ENCODE peak calls at places on chromosomes 13 and 19, in four cellular contexts. One of them, this sample, is unnamed.

GRCh38 chr13:40986328-40986856 is 32.7 kb downstream of the ELF1 start:
- DNase-seq in mesothelial cell of epicardium: no peak
- DNase-seq in NB4: no peak
- DNase-seq in testis: no peak
- DNase-seq in this sample: no peak

GRCh38 chr19:40410030-40410389 is 3.2 kb downstream of the PRX start:
- DNase-seq in mesothelial cell of epicardium: no peak
- DNase-seq in NB4: no peak
- DNase-seq in testis: no peak
- DNase-seq in this sample: no peak

GRCh38 chr13:97219226-97219625 is 2.9 kb upstream of the MBNL2 start:
- DNase-seq in mesothelial cell of epicardium: no peak
- DNase-seq in NB4: no peak
- DNase-seq in testis: no peak
- DNase-seq in this sample: no peak

GRCh38 chr19:32647361-32647760 is 27.6 kb downstream of the ANKRD27 start:
- DNase-seq in mesothelial cell of epicardium: no peak
- DNase-seq in NB4: no peak
- DNase-seq in testis: no peak
- DNase-seq in this sample: no peak

GRCh38 chr19:56101095-56101494 is 20.0 kb downstream of the ZNF787 start:
- DNase-seq in mesothelial cell of epicardium: no peak
- DNase-seq in NB4: no peak
- DNase-seq in testis: no peak
- DNase-seq in this sample: no peak

GRCh38 chr19:54390942-54391577 is 24.2 kb upstream of the TTYH1 start:
- DNase-seq in mesothelial cell of epicardium: peak; percentile 43
- DNase-seq in NB4: peak; percentile 75
- DNase-seq in testis: peak; percentile 63
- DNase-seq in this sample: peak; percentile 73

GRCh38 chr19:32222594-32222993 is 122.8 kb upstream of the ZNF507 start:
- DNase-seq in mesothelial cell of epicardium: no peak
- DNase-seq in NB4: no peak
- DNase-seq in testis: no peak
- DNase-seq in this sample: no peak

GRCh38 chr19:28242317-28242927 is 970.5 kb downstream of the UQCRFS1 start:
- DNase-seq in mesothelial cell of epicardium: no peak
- DNase-seq in NB4: peak; percentile 46
- DNase-seq in testis: peak; percentile 53
- DNase-seq in this sample: peak; percentile 38

GRCh38 chr13:94548382-94549240 is 47.3 kb downstream of the TGDS start:
- DNase-seq in mesothelial cell of epicardium: no peak
- DNase-seq in NB4: no peak
- DNase-seq in testis: peak; percentile 71
- DNase-seq in this sample: peak; percentile 63
- TF ChIP-seq CTCF in mesothelial cell of epicardium: no peak
- TF ChIP-seq CTCF in NB4: no peak
- TF ChIP-seq CTCF in testis: no peak
- TF ChIP-seq CTCF in this sample: no peak

GRCh38 chr19:1247747-1248453 is 483 bp upstream of the MIDN start:
- DNase-seq in mesothelial cell of epicardium: no peak
- DNase-seq in NB4: peak; percentile 62
- DNase-seq in testis: no peak
- DNase-seq in this sample: peak; percentile 75
- TF ChIP-seq CTCF in mesothelial cell of epicardium: no peak
- TF ChIP-seq CTCF in NB4: peak; percentile 8
- TF ChIP-seq CTCF in testis: no peak
- TF ChIP-seq CTCF in this sample: no peak

DNA sequence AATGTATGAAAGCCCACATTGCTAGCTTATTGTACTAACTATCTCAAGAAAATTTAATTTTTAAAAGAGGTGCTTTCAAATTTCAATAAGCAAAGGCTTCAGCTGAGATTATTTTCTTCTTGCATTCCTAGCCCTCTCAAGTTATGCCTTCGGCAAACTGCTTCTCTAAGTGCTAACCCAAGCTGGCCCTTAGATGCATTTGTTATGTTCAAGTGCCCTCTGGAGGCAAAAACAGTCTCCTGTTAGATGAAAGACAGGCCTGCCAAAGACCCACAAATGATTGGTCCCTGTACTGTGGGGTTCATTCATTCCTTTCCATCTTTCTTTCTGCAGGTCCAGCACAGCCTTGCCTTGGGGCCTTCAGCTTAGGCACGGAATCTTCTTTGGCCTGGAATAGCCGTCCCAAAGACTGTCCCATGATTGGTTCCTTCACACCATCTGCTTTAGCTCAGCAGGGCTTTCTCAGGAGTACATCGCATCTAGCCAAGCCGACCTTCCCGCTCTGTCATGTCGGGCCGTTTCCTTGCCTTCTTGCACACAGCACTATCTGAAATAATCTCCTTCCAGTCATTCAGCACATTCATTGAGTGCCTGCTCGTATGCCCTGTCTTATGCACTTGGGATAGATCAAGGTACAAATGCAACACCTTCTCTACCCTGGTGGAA is 26.4 kb upstream of the TPTE2 start:
- DNase-seq in mesothelial cell of epicardium: no peak
- DNase-seq in NB4: peak; percentile 75
- DNase-seq in testis: peak; percentile 62
- DNase-seq in this sample: peak; percentile 53
- TF ChIP-seq CTCF in mesothelial cell of epicardium: no peak
- TF ChIP-seq CTCF in NB4: peak; percentile 38
- TF ChIP-seq CTCF in testis: peak; percentile 11
- TF ChIP-seq CTCF in this sample: peak; percentile 75

DNA sequence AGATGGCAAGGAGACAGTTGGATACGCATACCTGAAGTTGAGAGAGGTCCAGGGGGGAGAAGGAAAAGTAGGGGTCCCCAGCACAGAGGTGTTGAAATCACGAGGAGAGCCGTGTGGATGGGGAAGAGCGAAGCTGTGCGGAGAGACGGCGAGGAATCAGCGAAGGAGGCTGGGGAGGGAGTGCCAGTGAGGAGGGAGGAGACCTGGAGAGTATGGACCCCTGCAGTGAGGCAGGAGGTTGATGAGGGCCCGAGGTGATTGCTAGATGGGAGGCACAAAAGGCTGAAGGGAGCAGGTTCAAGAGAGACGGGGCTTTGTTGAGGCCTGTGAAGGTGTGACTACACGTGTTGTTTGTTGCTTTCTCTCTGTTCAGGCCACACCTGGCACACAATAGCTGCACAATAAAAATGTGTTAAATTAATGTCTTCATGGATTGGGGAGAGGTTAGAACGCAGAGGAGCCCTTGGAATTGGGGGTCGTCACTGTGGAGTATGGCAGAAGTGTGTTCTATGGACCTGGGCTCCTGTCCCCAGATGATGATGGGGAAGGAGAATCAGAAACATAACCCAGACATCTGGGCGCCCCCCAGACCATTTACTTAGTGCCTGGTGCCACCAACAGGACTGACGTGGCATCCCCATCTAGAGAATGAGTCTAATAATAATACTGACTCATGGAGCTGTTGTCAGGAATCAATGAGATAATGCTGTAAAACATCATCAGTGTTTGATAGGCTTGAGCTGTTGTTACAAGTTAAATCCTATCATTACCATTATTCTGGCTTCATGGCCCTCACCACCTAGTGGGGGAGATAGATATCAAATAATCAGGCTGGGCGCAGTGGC is 137.5 kb downstream of the SIPA1L3 start:
- DNase-seq in mesothelial cell of epicardium: no peak
- DNase-seq in NB4: no peak
- DNase-seq in testis: no peak
- DNase-seq in this sample: peak; percentile 32
- TF ChIP-seq CTCF in mesothelial cell of epicardium: no peak
- TF ChIP-seq CTCF in NB4: no peak
- TF ChIP-seq CTCF in testis: no peak
- TF ChIP-seq CTCF in this sample: no peak

GRCh38 chr19:10226021-10226375 is 5.1 kb downstream of the S1PR2 start:
- DNase-seq in mesothelial cell of epicardium: no peak
- DNase-seq in NB4: no peak
- DNase-seq in testis: peak; percentile 57
- DNase-seq in this sample: no peak

GRCh38 chr19:10228393-10228792 is 2.7 kb downstream of the S1PR2 start:
- DNase-seq in mesothelial cell of epicardium: no peak
- DNase-seq in NB4: peak; percentile 73
- DNase-seq in testis: no peak
- DNase-seq in this sample: no peak

GRCh38 chr19:10228925-10229324 is 2.2 kb downstream of the S1PR2 start:
- DNase-seq in mesothelial cell of epicardium: no peak
- DNase-seq in NB4: peak; percentile 81
- DNase-seq in testis: no peak
- DNase-seq in this sample: peak; percentile 61

GRCh38 chr19:10226376-10227214 is 4.5 kb downstream of the S1PR2 start:
- DNase-seq in mesothelial cell of epicardium: peak; percentile 31
- DNase-seq in NB4: no peak
- DNase-seq in testis: peak; percentile 76
- DNase-seq in this sample: no peak

DNA sequence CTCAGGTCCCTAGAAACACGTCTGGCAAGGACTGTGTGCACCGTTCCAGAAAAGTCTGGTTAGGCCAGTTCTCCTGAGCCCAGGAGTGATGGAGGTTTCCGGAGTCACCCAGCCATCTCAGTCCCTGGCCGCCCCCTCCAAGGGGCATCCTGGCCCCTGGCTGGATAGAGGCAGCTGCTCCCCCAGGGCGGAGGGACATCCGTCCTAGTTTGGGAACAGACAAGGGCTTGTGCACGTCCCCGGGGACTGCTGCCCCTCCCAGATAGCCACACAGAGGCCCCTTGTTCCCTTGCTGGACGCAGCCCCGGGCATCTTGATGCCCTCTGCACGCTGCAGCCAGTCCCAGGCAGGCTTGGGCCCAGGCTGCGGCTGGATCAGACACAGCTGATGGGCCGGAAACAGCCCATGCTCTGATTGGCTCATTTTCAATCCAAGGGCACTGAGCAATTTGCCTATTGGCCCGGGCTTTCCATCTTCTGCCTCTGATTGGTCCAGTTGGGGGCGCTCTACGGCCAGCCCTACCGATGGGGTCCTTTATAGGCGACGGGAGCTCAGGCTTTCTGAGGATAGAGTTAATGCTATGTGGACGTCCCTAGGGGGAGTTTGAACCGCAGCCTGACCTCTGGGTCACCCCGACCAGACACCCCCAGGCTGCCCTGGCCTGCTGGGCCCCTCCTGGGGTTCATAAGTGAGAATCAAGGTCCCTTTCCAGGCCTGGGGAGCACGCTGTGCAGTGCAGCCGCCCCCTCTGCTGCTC is 3.7 kb downstream of the S1PR2 start:
- DNase-seq in mesothelial cell of epicardium: no peak
- DNase-seq in NB4: no peak
- DNase-seq in testis: peak; percentile 84
- DNase-seq in this sample: peak; percentile 18
- TF ChIP-seq CTCF in mesothelial cell of epicardium: peak; percentile 28
- TF ChIP-seq CTCF in NB4: peak; percentile 28
- TF ChIP-seq CTCF in testis: no peak
- TF ChIP-seq CTCF in this sample: no peak

GRCh38 chr19:42293966-42294365 is 8.0 kb upstream of the PRR19 start:
- DNase-seq in mesothelial cell of epicardium: no peak
- DNase-seq in NB4: no peak
- DNase-seq in testis: no peak
- DNase-seq in this sample: no peak

GRCh38 chr19:42294471-42295137 is 7.3 kb upstream of the PRR19 start:
- DNase-seq in mesothelial cell of epicardium: no peak
- DNase-seq in NB4: no peak
- DNase-seq in testis: no peak
- DNase-seq in this sample: no peak

GRCh38 chr19:42297034-42297433 is 4.9 kb upstream of the PRR19 start:
- DNase-seq in mesothelial cell of epicardium: no peak
- DNase-seq in NB4: no peak
- DNase-seq in testis: no peak
- DNase-seq in this sample: no peak

GRCh38 chr19:42295831-42296525 is 6.0 kb upstream of the PRR19 start:
- DNase-seq in mesothelial cell of epicardium: no peak
- DNase-seq in NB4: peak; percentile 58
- DNase-seq in testis: peak; percentile 93
- DNase-seq in this sample: peak; percentile 95

DNA sequence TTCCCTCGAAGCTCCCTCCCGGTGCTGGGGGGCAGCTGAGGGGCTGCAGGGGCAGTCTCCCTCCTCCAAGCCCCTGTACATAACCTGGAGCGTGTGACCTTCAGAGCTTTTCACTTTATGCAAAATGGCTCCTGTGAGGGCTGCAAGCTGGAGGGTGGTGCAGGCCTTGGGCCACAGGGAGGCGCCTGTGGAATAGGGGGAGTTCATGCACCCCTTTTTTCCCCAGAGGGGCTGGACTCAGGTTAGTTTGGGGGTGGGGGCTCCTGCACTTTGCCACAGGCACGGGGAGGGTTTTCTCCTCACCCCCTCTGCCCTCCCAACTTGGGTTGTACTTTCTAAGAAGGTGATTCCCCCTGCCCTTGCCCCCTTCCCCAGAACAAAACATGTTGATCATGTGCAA is 6.6 kb upstream of the PRR19 start:
- DNase-seq in mesothelial cell of epicardium: no peak
- DNase-seq in NB4: no peak
- DNase-seq in testis: no peak
- DNase-seq in this sample: no peak
- TF ChIP-seq CTCF in mesothelial cell of epicardium: no peak
- TF ChIP-seq CTCF in NB4: no peak
- TF ChIP-seq CTCF in testis: no peak
- TF ChIP-seq CTCF in this sample: no peak

GRCh38 chr19:53015159-53015558 is 1.4 kb downstream of the ERVV-1 start:
- DNase-seq in mesothelial cell of epicardium: no peak
- DNase-seq in NB4: no peak
- DNase-seq in testis: no peak
- DNase-seq in this sample: no peak

GRCh38 chr19:53015730-53016129 is 2.0 kb downstream of the ERVV-1 start:
- DNase-seq in mesothelial cell of epicardium: no peak
- DNase-seq in NB4: no peak
- DNase-seq in testis: no peak
- DNase-seq in this sample: no peak

GRCh38 chr19:53019684-53020083 is 6.0 kb downstream of the ERVV-1 start:
- DNase-seq in mesothelial cell of epicardium: no peak
- DNase-seq in NB4: peak; percentile 53
- DNase-seq in testis: peak; percentile 67
- DNase-seq in this sample: peak; percentile 55
- TF ChIP-seq CTCF in mesothelial cell of epicardium: no peak
- TF ChIP-seq CTCF in NB4: peak; percentile 32
- TF ChIP-seq CTCF in testis: no peak
- TF ChIP-seq CTCF in this sample: no peak

DNA sequence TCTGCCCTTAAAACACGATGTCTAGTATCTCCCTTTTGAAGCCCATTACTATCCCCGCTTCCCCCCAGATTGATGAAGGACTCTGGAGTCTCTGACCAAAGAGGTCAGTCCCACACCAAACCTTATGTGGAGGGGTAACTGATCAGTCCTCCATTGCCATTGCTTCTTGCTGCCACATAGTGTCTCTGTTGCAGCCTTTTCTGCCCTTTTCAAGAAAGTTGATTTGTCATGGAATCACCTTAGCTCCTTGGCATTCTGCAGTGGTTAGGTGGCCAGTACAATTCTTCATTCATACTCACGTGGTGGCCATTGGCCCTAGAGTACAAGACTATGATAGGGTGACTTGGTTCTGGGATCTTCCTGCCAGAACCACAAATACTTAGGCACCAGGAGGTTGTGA is 8.4 kb upstream of the HTR2A start:
- DNase-seq in mesothelial cell of epicardium: no peak
- DNase-seq in NB4: peak; percentile 22
- DNase-seq in testis: no peak
- DNase-seq in this sample: no peak
- TF ChIP-seq CTCF in mesothelial cell of epicardium: no peak
- TF ChIP-seq CTCF in NB4: peak; percentile 36
- TF ChIP-seq CTCF in testis: no peak
- TF ChIP-seq CTCF in this sample: no peak

This sample was measured in activated CD8-positive, alpha-beta T cell treated with anti-CD3 and anti-CD28 coated beads for 36 hours.